ENCODE peak calls at places on chromosomes 4 and X, in seven cellular contexts. K, Q, P, I, C, R and H are unnamed samples.

GRCh38 chr4:185467101-185467500 is 4.4 kb downstream of the CCDC110 start:
- DNase-seq in K (no peak), Q (no peak), P (peak), I (peak), C (no peak), R (no peak), H (no peak)

GRCh38 chr4:39613093-39613656 is 25.5 kb downstream of the SMIM14 start:
- DNase-seq in K (no peak), Q (no peak), P (peak), I (peak), C (no peak), R (no peak), H (peak)

GRCh38 chr4:5799406-5799805 is 88.4 kb downstream of the EVC start:
- DNase-seq in K (peak), Q (no peak), P (no peak), I (no peak), C (no peak), R (no peak), H (no peak)

GRCh38 chrX:111353810-111354209 is 58.2 kb downstream of the DCX start:
- DNase-seq in K (no peak), Q (no peak), P (no peak), I (peak), C (no peak), R (no peak), H (peak)

GRCh38 chrX:20595928-20596550 is 329.3 kb upstream of the RPS6KA3 start:
- DNase-seq in K (no peak), Q (peak), P (peak), I (peak), C (no peak), R (no peak), H (peak)

GRCh38 chr4:165606465-165607205 is 227.8 kb downstream of the CPE start:
- DNase-seq in K (no peak), Q (no peak), P (no peak), I (no peak), C (no peak), R (no peak), H (no peak)

GRCh38 chr4:77434299-77435092 is 171.1 kb upstream of the CXCL13 start:
- DNase-seq in K (no peak), Q (peak), P (no peak), I (no peak), C (no peak), R (no peak), H (peak)

GRCh38 chr4:93791570-93792195 is 36.9 kb upstream of the ATOH1 start:
- DNase-seq in K (no peak), Q (peak), P (peak), I (peak), C (no peak), R (peak), H (peak)

GRCh38 chr4:103915224-103915869 is 195.6 kb upstream of the TACR3 start:
- DNase-seq in K (no peak), Q (peak), P (peak), I (peak), C (no peak), R (no peak), H (peak)

GRCh38 chrX:118423558-118423957 is 72.1 kb upstream of the DOCK11 start:
- DNase-seq in K (no peak), Q (no peak), P (no peak), I (no peak), C (no peak), R (no peak), H (no peak)

GRCh38 chrX:101257448-101258259 is 33.5 kb downstream of the TAF7L start:
- DNase-seq in K (no peak), Q (no peak), P (peak), I (peak), C (no peak), R (no peak), H (peak)

GRCh38 chrX:67546496-67547423 is 2.9 kb downstream of the AR start:
- DNase-seq in K (no peak), Q (no peak), P (no peak), I (no peak), C (peak), R (no peak), H (peak)

GRCh38 chr4:41538017-41538733 is at the start of gene LIMCH1:
- DNase-seq in K (peak), Q (peak), P (no peak), I (no peak), C (peak), R (peak), H (peak)

GRCh38 chrX:153351981-153352380 is 18.0 kb downstream of the ZNF275 start:
- DNase-seq in K (no peak), Q (no peak), P (no peak), I (no peak), C (no peak), R (no peak), H (no peak)

GRCh38 chrX:38055170-38055847 is 49.0 kb downstream of the SYTL5 start:
- DNase-seq in K (no peak), Q (peak), P (peak), I (peak), C (no peak), R (peak), H (peak)

GRCh38 chr4:112905728-112906127 is 143.7 kb upstream of the ANK2 start:
- DNase-seq in K (no peak), Q (no peak), P (no peak), I (no peak), C (no peak), R (no peak), H (no peak)

GRCh38 chr4:118398226-118399090 is 45.7 kb upstream of the PRSS12 start:
- DNase-seq in K (no peak), Q (no peak), P (no peak), I (no peak), C (no peak), R (no peak), H (no peak)

GRCh38 chr4:189215574-189215973 is 725.1 kb upstream of the FRG1 start:
- DNase-seq in K (no peak), Q (no peak), P (no peak), I (no peak), C (no peak), R (no peak), H (no peak)

GRCh38 chr4:40576651-40577480 is 52.8 kb downstream of the RBM47 start:
- DNase-seq in K (peak), Q (peak), P (peak), I (peak), C (peak), R (peak), H (peak)

DNA sequence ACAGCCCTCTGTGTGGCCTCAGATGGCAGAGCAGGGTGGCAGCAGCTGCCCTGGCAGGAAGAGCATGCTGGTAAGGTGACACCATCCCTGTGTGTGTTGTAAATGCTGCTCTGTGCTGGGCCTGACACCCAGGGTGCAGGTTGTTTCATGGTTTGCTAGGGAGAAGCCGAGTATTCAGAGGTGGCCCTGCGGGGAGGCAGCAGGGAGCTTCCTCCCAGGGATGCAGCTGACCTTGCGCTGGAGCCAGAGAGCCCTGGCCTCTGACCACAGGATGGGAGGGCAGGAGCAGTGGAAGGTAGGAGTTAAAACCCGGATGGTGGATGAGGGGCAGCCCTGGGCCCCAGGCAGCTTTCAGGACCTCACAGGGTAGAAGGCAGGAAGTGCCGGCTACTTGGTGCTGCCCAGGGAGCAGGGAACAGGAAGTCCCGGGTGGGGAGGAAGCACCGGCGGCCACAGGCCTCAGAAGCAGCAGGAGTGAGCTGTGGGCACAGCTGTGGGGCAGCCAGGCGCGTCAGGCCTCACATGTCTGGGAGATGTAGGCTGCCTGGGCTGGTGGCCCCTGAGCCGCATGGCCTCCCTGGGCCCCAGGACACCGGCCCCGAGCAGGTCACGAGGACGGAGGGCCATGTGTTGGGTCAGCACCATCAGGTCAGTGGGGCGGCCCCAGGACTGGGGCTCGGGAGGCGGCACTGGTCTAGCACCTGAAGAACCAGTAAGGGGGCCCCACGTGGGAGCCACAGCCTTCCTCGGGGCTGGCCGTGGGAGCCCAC is 19.1 kb downstream of the SH3BP2 start:
- DNase-seq in K (peak), Q (peak), P (peak), I (peak), C (peak), R (no peak), H (peak)
- H3K4me3 ChIP-seq in K (peak), Q (peak), P (peak), I (peak), C (peak), R (peak), H (peak)

DNA sequence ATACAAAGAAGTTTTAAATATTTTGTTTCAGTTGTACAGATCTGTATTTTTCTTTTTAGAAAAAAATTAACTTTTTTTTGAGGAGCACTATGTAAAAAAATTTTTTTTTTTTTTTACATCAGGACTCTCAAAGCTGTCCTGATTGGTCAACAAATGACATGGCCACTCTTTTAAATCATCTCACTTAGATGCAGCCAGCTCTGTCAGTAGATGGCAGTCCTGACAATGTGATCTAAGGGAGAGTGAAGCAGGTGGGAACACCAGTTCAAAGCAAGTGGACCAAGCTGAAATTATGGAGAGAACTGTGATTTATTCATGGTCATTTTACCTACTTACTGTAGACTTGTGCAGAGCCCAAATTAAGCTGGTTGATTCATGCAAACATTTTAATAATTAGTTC is 174.6 kb upstream of the GPRIN3 start:
- DNase-seq in K (no peak), Q (peak), P (peak), I (peak), C (no peak), R (no peak), H (peak)
- TF ChIP-seq CTCF in K (no peak), Q (peak), P (peak), I (peak), C (no peak), R (peak), H (peak)

GRCh38 chr4:184439856-184440592 is 34.3 kb downstream of the IRF2 start:
- DNase-seq in K (no peak), Q (peak), P (peak), I (peak), C (no peak), R (peak), H (no peak)
- H3K4me3 ChIP-seq in K (no peak), Q (no peak), P (no peak), I (no peak), C (no peak), R (no peak), H (no peak)

DNA sequence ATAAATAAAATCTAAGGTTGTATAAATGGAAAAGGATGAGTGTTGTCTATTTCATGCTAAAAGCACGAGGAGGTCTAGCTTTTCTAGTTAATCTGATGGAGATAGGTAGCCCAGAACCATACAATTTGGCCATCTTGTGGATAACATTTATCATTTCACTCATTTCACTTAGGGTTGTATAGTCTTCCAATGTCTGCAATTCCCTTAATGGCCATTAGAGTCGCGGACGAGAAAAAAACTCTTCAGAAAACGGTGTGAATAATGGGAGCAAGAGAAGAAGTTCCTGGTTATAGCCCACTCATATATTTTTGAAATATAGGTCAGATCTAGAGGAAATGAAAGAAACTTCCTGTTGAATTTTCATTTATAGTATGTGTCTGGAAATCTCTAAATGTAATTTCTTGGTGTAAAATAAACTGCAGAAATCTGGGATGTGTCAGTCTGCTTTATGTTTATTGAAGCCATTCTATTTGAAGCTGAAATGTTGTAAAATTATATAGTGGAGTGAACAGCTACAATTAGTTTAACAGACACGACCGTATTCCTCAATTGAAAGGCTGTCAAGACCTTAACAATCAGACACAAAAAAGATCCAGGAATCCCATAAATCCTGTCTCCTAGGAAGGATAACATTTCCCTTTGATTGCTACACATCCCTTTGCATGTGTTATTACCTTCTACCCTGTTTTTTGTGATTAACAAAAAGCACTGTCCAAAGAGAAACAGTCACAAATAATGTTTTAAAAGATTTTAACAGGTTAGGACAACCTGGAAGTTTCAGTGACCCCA is 47.7 kb upstream of the MGST2 start:
- DNase-seq in K (no peak), Q (peak), P (peak), I (no peak), C (no peak), R (no peak), H (peak)
- TF ChIP-seq CTCF in K (peak), Q (peak), P (peak), I (peak), C (peak), R (peak), H (peak)

DNA sequence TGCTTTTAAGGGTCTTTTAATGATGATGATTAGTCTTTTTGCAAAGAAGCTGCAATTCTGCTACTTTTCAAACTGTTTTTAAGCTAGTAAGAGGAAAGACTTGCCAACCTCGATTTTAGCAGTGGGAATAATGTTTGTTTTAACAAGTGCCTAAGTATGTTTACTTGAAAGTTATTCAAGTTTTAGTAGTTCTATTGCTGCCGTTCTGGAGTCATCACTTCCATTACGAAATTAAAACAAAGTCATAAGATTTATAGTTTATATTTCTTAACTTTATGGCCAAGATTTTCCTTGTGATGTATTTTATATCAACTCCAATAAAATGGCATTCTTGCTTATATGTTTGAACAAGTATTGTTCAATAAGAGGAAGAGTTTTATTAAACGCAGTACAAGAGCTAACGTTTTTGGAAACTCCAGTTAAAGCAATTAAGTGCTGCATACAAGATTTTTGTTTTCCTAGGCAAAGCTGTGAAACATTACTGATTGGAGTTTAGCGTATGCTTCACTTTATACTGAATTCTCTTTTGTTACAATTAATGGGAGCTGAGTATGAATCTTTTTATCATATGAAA is 211.3 kb downstream of the TENM3 start:
- DNase-seq in K (no peak), Q (no peak), P (no peak), I (peak), C (no peak), R (peak), H (peak)
- H3K4me3 ChIP-seq in K (no peak), Q (no peak), P (no peak), I (no peak), C (no peak), R (no peak), H (no peak)

GRCh38 chr4:19309365-19309764 is 942.3 kb upstream of the SLIT2 start:
- DNase-seq in K (no peak), Q (peak), P (peak), I (peak), C (no peak), R (peak), H (peak)
- TF ChIP-seq CTCF in K (no peak), Q (peak), P (peak), I (peak), C (no peak), R (peak), H (peak)